ENCODE peak calls at places on chromosome 7, in seven cellular contexts. C is anterior cingulate cortex; B is pancreas; D is astrocyte of the spinal cord; Y is activated CD4-positive, CD25-positive, alpha-beta regulatory T cell; J is RWPE1; N is BJ. R is an unnamed sample.

GRCh38 chr7:125820495-125820894 is 890.9 kb upstream of the POT1 start:
- DNase-seq in C (no peak), B (no peak), D (no peak), Y (no peak), J (no peak), N (no peak), R (no peak)

GRCh38 chr7:35483568-35483967 is 211.4 kb downstream of the HERPUD2 start:
- DNase-seq in C (no peak), B (no peak), D (no peak), Y (no peak), J (no peak), N (no peak), R (no peak)

GRCh38 chr7:17651926-17652385 is 288.3 kb downstream of the SNX13 start:
- DNase-seq in C (no peak), B (no peak), D (peak; percentile 88), Y (no peak), J (no peak), N (peak; percentile 88), R (no peak)

GRCh38 chr7:151280388-151281019 is 32.0 kb upstream of the SMARCD3 start:
- DNase-seq in C (no peak), B (no peak), D (no peak), Y (no peak), J (no peak), N (no peak), R (no peak)

GRCh38 chr7:113100091-113100723 is 13.6 kb upstream of the GPR85 start:
- DNase-seq in C (no peak), B (peak; percentile 59), D (peak; percentile 40), Y (no peak), J (no peak), N (no peak), R (no peak)

GRCh38 chr7:158555034-158555520 is 32.5 kb downstream of the PTPRN2 start:
- DNase-seq in C (no peak), B (no peak), D (no peak), Y (no peak), J (no peak), N (no peak), R (no peak)

GRCh38 chr7:40194743-40195142 is 59.9 kb downstream of the SUGCT start:
- DNase-seq in C (no peak), B (no peak), D (peak; percentile 66), Y (no peak), J (no peak), N (no peak), R (no peak)

GRCh38 chr7:46317256-46317655 is 396.2 kb upstream of the IGFBP3 start:
- DNase-seq in C (no peak), B (no peak), D (peak; percentile 44), Y (no peak), J (no peak), N (peak; percentile 47), R (no peak)

GRCh38 chr7:26368542-26368941 is 76.9 kb downstream of the SNX10 start:
- DNase-seq in C (no peak), B (no peak), D (peak; percentile 12), Y (no peak), J (no peak), N (no peak), R (no peak)

GRCh38 chr7:149414745-149415390 is 46.0 kb downstream of the ZNF777 start:
- DNase-seq in C (peak; percentile 52), B (peak; percentile 35), D (peak; percentile 81), Y (no peak), J (no peak), N (peak; percentile 19), R (no peak)

R was measured in D721Med.